ENCODE peak calls at places on chromosome 20, in five cellular contexts. G, C, Y, T and F are unnamed samples.
A peak's percentile ranks its signal among the peaks of the same experiment; 100 is the strongest.

GRCh38 chr20:23125159-23125558 is 39.0 kb upstream of the CD93 start:
- DNase-seq in G (no peak), C (no peak), Y (no peak), T (no peak), F (no peak)

GRCh38 chr20:32007787-32008616 is 2.2 kb upstream of the CCM2L start:
- DNase-seq in G (peak; percentile 77), C (peak; percentile 30), Y (no peak), T (no peak), F (peak; percentile 45)

GRCh38 chr20:46210672-46211330 is 92.7 kb downstream of the CD40 start:
- DNase-seq in G (no peak), C (no peak), Y (no peak), T (no peak), F (no peak)

GRCh38 chr20:23257848-23258746 is 92.5 kb upstream of the NXT1 start:
- DNase-seq in G (no peak), C (peak; percentile 47), Y (no peak), T (no peak), F (no peak)

GRCh38 chr20:48818481-48818987 is 9.3 kb downstream of the PREX1 start:
- DNase-seq in G (no peak), C (no peak), Y (no peak), T (no peak), F (no peak)

GRCh38 chr20:51360451-51361230 is 181.9 kb downstream of the NFATC2 start:
- DNase-seq in G (no peak), C (no peak), Y (peak; percentile 59), T (no peak), F (no peak)

GRCh38 chr20:48928832-48929725 is 7.6 kb downstream of the ARFGEF2 start:
- DNase-seq in G (no peak), C (peak; percentile 57), Y (no peak), T (no peak), F (no peak)

GRCh38 chr20:15346657-15347280 is 1009.4 kb upstream of the FLRT3 start:
- DNase-seq in G (no peak), C (no peak), Y (no peak), T (no peak), F (no peak)

GRCh38 chr20:36632147-36632486 is 13.9 kb downstream of the SLA2 start:
- DNase-seq in G (no peak), C (no peak), Y (no peak), T (no peak), F (no peak)

GRCh38 chr20:10357974-10358373 is 76.0 kb downstream of the MKKS start:
- DNase-seq in G (no peak), C (no peak), Y (no peak), T (no peak), F (no peak)

GRCh38 chr20:23570178-23570577 is 1.9 kb upstream of the CST9L start:
- DNase-seq in G (no peak), C (peak; percentile 9), Y (no peak), T (no peak), F (no peak)

GRCh38 chr20:14470231-14470894 is 133.0 kb upstream of the FLRT3 start:
- DNase-seq in G (no peak), C (no peak), Y (no peak), T (no peak), F (no peak)

GRCh38 chr20:48668451-48668946 is 159.3 kb downstream of the PREX1 start:
- DNase-seq in G (no peak), C (peak; percentile 69), Y (no peak), T (no peak), F (no peak)

GRCh38 chr20:54221383-54221782 is 13.5 kb downstream of the PFDN4 start:
- DNase-seq in G (no peak), C (no peak), Y (no peak), T (no peak), F (no peak)

GRCh38 chr20:2816583-2817340 is 598 bp downstream of the TMEM239 start:
- DNase-seq in G (no peak), C (no peak), Y (no peak), T (no peak), F (no peak)

GRCh38 chr20:45629496-45630100 is at the start of gene WFDC10A:
- DNase-seq in G (no peak), C (peak; percentile 46), Y (peak; percentile 62), T (no peak), F (peak; percentile 54)

GRCh38 chr20:43194187-43194586 is 4.5 kb upstream of the PTPRT start:
- DNase-seq in G (no peak), C (no peak), Y (no peak), T (no peak), F (no peak)

GRCh38 chr20:46683939-46684750 is 5.1 kb downstream of the TP53RK start:
- DNase-seq in G (no peak), C (peak; percentile 69), Y (no peak), T (no peak), F (peak; percentile 54)

GRCh38 chr20:2653511-2654383 is 1.3 kb downstream of the NOP56 start:
- DNase-seq in G (no peak), C (no peak), Y (no peak), T (no peak), F (no peak)

GRCh38 chr20:36060676-36061075 is 92.3 kb downstream of the CNBD2 start:
- DNase-seq in G (no peak), C (no peak), Y (no peak), T (no peak), F (no peak)

GRCh38 chr20:32501709-32502108 is 83.4 kb downstream of the NOL4L start:
- DNase-seq in G (no peak), C (no peak), Y (no peak), T (no peak), F (no peak)

GRCh38 chr20:46060301-46060881 is 29.4 kb downstream of the NCOA5 start:
- DNase-seq in G (no peak), C (no peak), Y (no peak), T (no peak), F (no peak)

GRCh38 chr20:24118096-24118780 is 129.7 kb upstream of the GGTLC1 start:
- DNase-seq in G (no peak), C (no peak), Y (no peak), T (no peak), F (no peak)

GRCh38 chr20:35871311-35871771 is 83.0 kb downstream of the SCAND1 start:
- DNase-seq in G (no peak), C (peak; percentile 70), Y (no peak), T (no peak), F (no peak)

GRCh38 chr20:37873909-37874308 is 29.0 kb upstream of the VSTM2L start:
- DNase-seq in G (no peak), C (no peak), Y (no peak), T (no peak), F (no peak)

GRCh38 chr20:32207626-32208498 is at the start of the genes PLAGL2 and POFUT1:
- DNase-seq in G (peak; percentile 95), C (peak; percentile 86), Y (peak; percentile 96), T (peak; percentile 73), F (peak; percentile 85)

GRCh38 chr20:22679197-22679596 is 94.8 kb upstream of the FOXA2 start:
- DNase-seq in G (no peak), C (no peak), Y (no peak), T (no peak), F (no peak)

GRCh38 chr20:53215166-53215565 is 243.0 kb downstream of the TSHZ2 start:
- DNase-seq in G (no peak), C (no peak), Y (no peak), T (no peak), F (no peak)

GRCh38 chr20:49225896-49226295 is 6.7 kb downstream of the DDX27 start:
- DNase-seq in G (no peak), C (no peak), Y (no peak), T (no peak), F (no peak)

GRCh38 chr20:37350655-37351574 is 5.0 kb downstream of the SRC start:
- DNase-seq in G (no peak), C (no peak), Y (no peak), T (no peak), F (no peak)

GRCh38 chr20:39059036-39059435 is 96.9 kb downstream of the DHX35 start:
- DNase-seq in G (no peak), C (no peak), Y (no peak), T (no peak), F (no peak)

DNA sequence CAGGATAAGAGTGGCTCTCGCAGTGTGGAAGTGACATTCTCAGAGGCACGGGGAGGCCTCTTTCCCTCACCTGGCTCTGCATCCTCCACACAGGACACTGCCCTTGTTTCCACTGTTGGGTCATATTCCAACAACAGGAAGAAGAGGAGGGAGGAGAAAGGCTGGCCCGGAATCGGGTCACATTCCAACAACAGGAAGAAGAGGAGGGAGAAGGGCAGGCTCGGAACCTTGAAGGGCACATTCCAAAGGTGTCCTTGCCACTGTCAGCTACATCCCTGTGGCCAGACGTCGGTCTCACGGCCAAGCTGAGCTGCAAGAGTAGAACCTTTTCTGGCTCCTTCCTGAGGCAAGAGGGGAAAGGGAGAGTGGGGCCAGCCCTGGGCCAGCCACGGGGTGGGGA is 25.4 kb downstream of the CHRNA4 start:
- DNase-seq in G (peak; percentile 46), C (peak; percentile 27), Y (no peak), T (no peak), F (no peak)
- H3K4me1 ChIP-seq in G (no peaks in the 10 kb centered on the region), C (no peaks in the 10 kb centered on the region), Y (no peaks in the 10 kb centered on the region), T (no peaks in the 10 kb centered on the region), F (no peaks in the 10 kb centered on the region)

GRCh38 chr20:62356143-62356947 is 10.8 kb downstream of the LAMA5 start:
- DNase-seq in G (peak; percentile 84), C (no peak), Y (no peak), T (no peak), F (no peak)

GRCh38 chr20:62358171-62358719 is 8.9 kb downstream of the LAMA5 start:
- DNase-seq in G (peak; percentile 75), C (peak; percentile 85), Y (no peak), T (no peak), F (no peak)

GRCh38 chr20:62358728-62359490 is 8.2 kb downstream of the LAMA5 start:
- DNase-seq in G (no peak), C (no peak), Y (no peak), T (no peak), F (no peak)

GRCh38 chr20:62356948-62357667 is 10.0 kb downstream of the LAMA5 start:
- DNase-seq in G (peak; percentile 89), C (peak; percentile 81), Y (no peak), T (no peak), F (no peak)

GRCh38 chr20:62357681-62358080 is 9.4 kb downstream of the LAMA5 start:
- DNase-seq in G (peak; percentile 58), C (no peak), Y (no peak), T (no peak), F (no peak)
- H3K27ac ChIP-seq in G (peak overlapping the region; percentile 90), C (peak overlapping the region; percentile 90), Y (peak overlapping the region; percentile 99), T (no peak overlapping the region), F (peak overlapping the region; percentile 91)

GRCh38 chr20:13302647-13303425 is 81.8 kb downstream of the ISM1 start:
- DNase-seq in G (no peak), C (peak; percentile 40), Y (peak; percentile 55), T (no peak), F (no peak)
- H3K4me1 ChIP-seq in G (no peaks in the 10 kb centered on the region), C (no peaks in the 10 kb centered on the region), Y (no peaks in the 10 kb centered on the region), T (no peaks in the 10 kb centered on the region), F (no peaks in the 10 kb centered on the region)

DNA sequence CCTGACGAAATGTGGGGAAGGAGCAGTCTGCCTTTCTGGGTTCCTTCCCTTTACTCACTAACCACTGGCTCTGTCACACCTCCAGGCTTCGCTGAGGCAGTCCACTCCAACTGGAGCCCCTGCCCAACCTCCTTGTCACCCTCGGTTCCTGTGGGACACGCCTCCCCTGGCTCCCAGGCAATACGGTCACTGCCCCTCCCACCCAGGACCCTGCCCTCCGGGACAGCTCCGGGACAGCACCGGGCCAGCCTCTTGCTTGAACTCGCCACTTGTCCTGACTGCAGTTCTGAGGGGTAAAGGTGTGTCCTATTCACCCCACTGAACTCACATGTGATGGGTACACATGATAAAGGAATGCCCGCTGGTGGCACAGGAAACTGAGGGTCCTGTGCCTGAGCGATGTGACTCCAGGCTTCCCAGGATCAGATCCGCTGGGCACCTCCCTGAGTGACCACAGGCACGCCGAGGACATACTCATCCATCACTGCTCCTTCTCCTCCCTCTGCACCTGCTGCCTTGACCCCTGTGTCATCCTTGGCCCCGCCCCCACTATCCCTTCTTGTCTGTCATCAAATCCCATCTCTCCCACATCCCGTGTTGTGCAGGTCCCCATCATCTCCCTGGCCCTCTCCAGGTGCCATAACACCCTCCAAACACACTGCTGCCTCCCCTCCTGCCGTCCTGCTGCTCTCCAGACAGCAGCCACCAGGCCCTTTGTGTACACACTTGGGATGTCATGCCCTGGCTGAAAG is 7.9 kb downstream of the SDCBP2 start:
- DNase-seq in G (no peak), C (no peak), Y (no peak), T (no peak), F (no peak)
- H3K27ac ChIP-seq in G (peak overlapping the region; percentile 98), C (peak overlapping the region; percentile 100), Y (no peak overlapping the region), T (no peak overlapping the region), F (peak overlapping the region; percentile 18)